ENCODE peak calls at places on chromosomes 13 and 19, in eight cellular contexts. One of them, this sample, is unnamed.

GRCh38 chr13:46297338-46297737 is 85.6 kb downstream of the LRRC63 start:
- DNase-seq in ovary: no peak
- DNase-seq in heart left ventricle: no peak
- DNase-seq in neuronal stem cell: no peak
- DNase-seq in AG04450: no peak
- DNase-seq in psoas muscle: no peak
- DNase-seq in Panc1: no peak
- DNase-seq in spleen: no peak
- DNase-seq in this sample: no peak

GRCh38 chr19:7868671-7869452 is 5.3 kb downstream of the PRR36 start:
- DNase-seq in spleen: peak; percentile 96
- DNase-seq in psoas muscle: peak; percentile 63
- DNase-seq in Panc1: no peak
- DNase-seq in ovary: peak; percentile 85
- DNase-seq in AG04450: no peak
- DNase-seq in neuronal stem cell: peak; percentile 86
- DNase-seq in heart left ventricle: peak; percentile 51
- DNase-seq in this sample: peak; percentile 54

GRCh38 chr19:51777570-51778460 is 16.8 kb downstream of the FPR2 start:
- DNase-seq in Panc1: peak; percentile 18
- DNase-seq in spleen: peak; percentile 84
- DNase-seq in AG04450: peak; percentile 63
- DNase-seq in ovary: peak; percentile 79
- DNase-seq in neuronal stem cell: peak; percentile 70
- DNase-seq in psoas muscle: peak; percentile 44
- DNase-seq in heart left ventricle: peak; percentile 73
- DNase-seq in this sample: peak; percentile 50

GRCh38 chr13:60756306-60756705 is 359.3 kb downstream of the TDRD3 start:
- DNase-seq in heart left ventricle: no peak
- DNase-seq in neuronal stem cell: no peak
- DNase-seq in psoas muscle: no peak
- DNase-seq in Panc1: no peak
- DNase-seq in AG04450: no peak
- DNase-seq in spleen: no peak
- DNase-seq in ovary: no peak
- DNase-seq in this sample: peak; percentile 60

GRCh38 chr19:36460046-36460445 is 29.3 kb downstream of the ZNF566 start:
- DNase-seq in psoas muscle: no peak
- DNase-seq in spleen: no peak
- DNase-seq in heart left ventricle: no peak
- DNase-seq in neuronal stem cell: no peak
- DNase-seq in Panc1: no peak
- DNase-seq in ovary: no peak
- DNase-seq in AG04450: no peak
- DNase-seq in this sample: no peak

GRCh38 chr13:80783926-80784325 is 443.0 kb upstream of the SPRY2 start:
- DNase-seq in AG04450: no peak
- DNase-seq in heart left ventricle: peak; percentile 10
- DNase-seq in spleen: no peak
- DNase-seq in ovary: no peak
- DNase-seq in neuronal stem cell: no peak
- DNase-seq in Panc1: no peak
- DNase-seq in psoas muscle: no peak
- DNase-seq in this sample: no peak

GRCh38 chr13:113049521-113049941 is 56.1 kb upstream of the F7 start:
- DNase-seq in AG04450: no peak
- DNase-seq in heart left ventricle: peak; percentile 42
- DNase-seq in psoas muscle: no peak
- DNase-seq in ovary: no peak
- DNase-seq in Panc1: no peak
- DNase-seq in neuronal stem cell: no peak
- DNase-seq in spleen: peak; percentile 66
- DNase-seq in this sample: no peak

GRCh38 chr13:102333320-102334181 is 68.3 kb downstream of the FGF14 start:
- DNase-seq in AG04450: no peak
- DNase-seq in psoas muscle: no peak
- DNase-seq in spleen: no peak
- DNase-seq in Panc1: no peak
- DNase-seq in neuronal stem cell: no peak
- DNase-seq in heart left ventricle: no peak
- DNase-seq in ovary: no peak
- DNase-seq in this sample: no peak

GRCh38 chr13:73757471-73758233 is 376.6 kb downstream of the KLF12 start:
- DNase-seq in psoas muscle: no peak
- DNase-seq in neuronal stem cell: no peak
- DNase-seq in heart left ventricle: no peak
- DNase-seq in AG04450: no peak
- DNase-seq in ovary: no peak
- DNase-seq in spleen: no peak
- DNase-seq in Panc1: no peak
- DNase-seq in this sample: no peak

GRCh38 chr13:52356327-52356726 is 49.6 kb downstream of the THSD1 start:
- DNase-seq in psoas muscle: no peak
- DNase-seq in AG04450: no peak
- DNase-seq in spleen: no peak
- DNase-seq in heart left ventricle: no peak
- DNase-seq in Panc1: no peak
- DNase-seq in neuronal stem cell: no peak
- DNase-seq in ovary: no peak
- DNase-seq in this sample: no peak

GRCh38 chr19:7691497-7691896 is 10.4 kb downstream of the FCER2 start:
- DNase-seq in spleen: no peak
- DNase-seq in Panc1: no peak
- DNase-seq in ovary: no peak
- DNase-seq in neuronal stem cell: no peak
- DNase-seq in AG04450: no peak
- DNase-seq in heart left ventricle: no peak
- DNase-seq in psoas muscle: no peak
- DNase-seq in this sample: no peak

GRCh38 chr19:10404888-10405808 is 1.8 kb upstream of the CDC37 start:
- DNase-seq in spleen: no peak
- DNase-seq in heart left ventricle: no peak
- DNase-seq in AG04450: no peak
- DNase-seq in neuronal stem cell: no peak
- DNase-seq in psoas muscle: no peak
- DNase-seq in ovary: no peak
- DNase-seq in Panc1: no peak
- DNase-seq in this sample: no peak

GRCh38 chr19:55912916-55913315 is 19.2 kb downstream of the NLRP13 start:
- DNase-seq in psoas muscle: no peak
- DNase-seq in AG04450: no peak
- DNase-seq in Panc1: no peak
- DNase-seq in ovary: no peak
- DNase-seq in heart left ventricle: no peak
- DNase-seq in spleen: no peak
- DNase-seq in neuronal stem cell: no peak
- DNase-seq in this sample: no peak

GRCh38 chr13:67223742-67224141 is 6.4 kb downstream of the PCDH9 start:
- DNase-seq in Panc1: no peak
- DNase-seq in ovary: no peak
- DNase-seq in AG04450: no peak
- DNase-seq in psoas muscle: no peak
- DNase-seq in heart left ventricle: no peak
- DNase-seq in neuronal stem cell: no peak
- DNase-seq in spleen: no peak
- DNase-seq in this sample: no peak

GRCh38 chr19:55640043-55640576 is 692 bp upstream of the ZNF580 start:
- DNase-seq in Panc1: no peak
- DNase-seq in heart left ventricle: peak; percentile 57
- DNase-seq in spleen: peak; percentile 94
- DNase-seq in AG04450: no peak
- DNase-seq in psoas muscle: peak; percentile 78
- DNase-seq in ovary: peak; percentile 78
- DNase-seq in neuronal stem cell: no peak
- DNase-seq in this sample: peak; percentile 41

GRCh38 chr13:111037838-111038397 is 77.2 kb upstream of the ARHGEF7 start:
- DNase-seq in Panc1: no peak
- DNase-seq in heart left ventricle: no peak
- DNase-seq in neuronal stem cell: no peak
- DNase-seq in psoas muscle: no peak
- DNase-seq in spleen: no peak
- DNase-seq in AG04450: no peak
- DNase-seq in ovary: no peak
- DNase-seq in this sample: no peak

GRCh38 chr19:8366961-8367326 is 3.0 kb downstream of the ANGPTL4 start:
- DNase-seq in neuronal stem cell: no peak
- DNase-seq in ovary: peak; percentile 66
- DNase-seq in AG04450: no peak
- DNase-seq in Panc1: no peak
- DNase-seq in heart left ventricle: peak; percentile 40
- DNase-seq in psoas muscle: peak; percentile 77
- DNase-seq in spleen: peak; percentile 47
- DNase-seq in this sample: no peak

GRCh38 chr13:38684714-38685113 is 2.2 kb upstream of the FREM2 start:
- DNase-seq in ovary: no peak
- DNase-seq in Panc1: no peak
- DNase-seq in AG04450: no peak
- DNase-seq in spleen: no peak
- DNase-seq in heart left ventricle: no peak
- DNase-seq in neuronal stem cell: no peak
- DNase-seq in psoas muscle: no peak
- DNase-seq in this sample: no peak

GRCh38 chr13:60933638-60934037 is 482.0 kb downstream of the PCDH20 start:
- DNase-seq in spleen: no peak
- DNase-seq in psoas muscle: no peak
- DNase-seq in ovary: no peak
- DNase-seq in Panc1: no peak
- DNase-seq in AG04450: no peak
- DNase-seq in heart left ventricle: no peak
- DNase-seq in neuronal stem cell: no peak
- DNase-seq in this sample: peak; percentile 0

GRCh38 chr19:48480151-48480475 is 10.9 kb downstream of the CYTH2 start:
- DNase-seq in neuronal stem cell: no peak
- DNase-seq in ovary: peak; percentile 77
- DNase-seq in spleen: peak; percentile 89
- DNase-seq in Panc1: no peak
- DNase-seq in AG04450: no peak
- DNase-seq in heart left ventricle: peak; percentile 76
- DNase-seq in psoas muscle: peak; percentile 69
- DNase-seq in this sample: no peak
- H3K4me3 ChIP-seq in neuronal stem cell: no peak overlapping the region
- H3K4me3 ChIP-seq in ovary: peak overlapping the region; percentile 57
- H3K4me3 ChIP-seq in spleen: peak overlapping the region; percentile 67
- H3K4me3 ChIP-seq in Panc1: no peak overlapping the region
- H3K4me3 ChIP-seq in AG04450: peak overlapping the region; percentile 38
- H3K4me3 ChIP-seq in heart left ventricle: peak overlapping the region; percentile 69
- H3K4me3 ChIP-seq in psoas muscle: peak overlapping the region; percentile 77
- H3K4me3 ChIP-seq in this sample: peak overlapping the region; percentile 47

GRCh38 chr13:79406597-79406908 is 498 bp upstream of the RBM26 start:
- DNase-seq in spleen: no peak
- DNase-seq in Panc1: no peak
- DNase-seq in ovary: no peak
- DNase-seq in psoas muscle: no peak
- DNase-seq in heart left ventricle: no peak
- DNase-seq in AG04450: no peak
- DNase-seq in neuronal stem cell: no peak
- DNase-seq in this sample: no peak

GRCh38 chr13:79405501-79405830 is 589 bp downstream of the RBM26 start:
- DNase-seq in ovary: no peak
- DNase-seq in psoas muscle: no peak
- DNase-seq in AG04450: no peak
- DNase-seq in heart left ventricle: no peak
- DNase-seq in Panc1: no peak
- DNase-seq in spleen: no peak
- DNase-seq in neuronal stem cell: no peak
- DNase-seq in this sample: no peak

GRCh38 chr13:79409828-79410227 is 3.8 kb upstream of the RBM26 start:
- DNase-seq in heart left ventricle: no peak
- DNase-seq in neuronal stem cell: no peak
- DNase-seq in spleen: no peak
- DNase-seq in AG04450: no peak
- DNase-seq in ovary: no peak
- DNase-seq in psoas muscle: no peak
- DNase-seq in Panc1: no peak
- DNase-seq in this sample: no peak

GRCh38 chr13:79405831-79406596 is at the start of gene RBM26:
- DNase-seq in spleen: peak; percentile 96
- DNase-seq in AG04450: peak; percentile 89
- DNase-seq in psoas muscle: peak; percentile 91
- DNase-seq in neuronal stem cell: peak; percentile 97
- DNase-seq in Panc1: peak; percentile 70
- DNase-seq in ovary: peak; percentile 97
- DNase-seq in heart left ventricle: peak; percentile 94
- DNase-seq in this sample: peak; percentile 82

GRCh38 chr13:79407349-79407979 is 1.4 kb upstream of the RBM26 start:
- DNase-seq in neuronal stem cell: no peak
- DNase-seq in Panc1: no peak
- DNase-seq in AG04450: no peak
- DNase-seq in ovary: no peak
- DNase-seq in psoas muscle: no peak
- DNase-seq in spleen: no peak
- DNase-seq in heart left ventricle: no peak
- DNase-seq in this sample: no peak
- H3K4me3 ChIP-seq in neuronal stem cell: no peak overlapping the region
- H3K4me3 ChIP-seq in Panc1: no peak overlapping the region
- H3K4me3 ChIP-seq in AG04450: no peak overlapping the region
- H3K4me3 ChIP-seq in ovary: no peak overlapping the region
- H3K4me3 ChIP-seq in psoas muscle: peak overlapping the region; percentile 72
- H3K4me3 ChIP-seq in spleen: peak overlapping the region; percentile 96
- H3K4me3 ChIP-seq in heart left ventricle: peak overlapping the region; percentile 90
- H3K4me3 ChIP-seq in this sample: no peak overlapping the region

GRCh38 chr13:34655554-34655953 is 286.5 kb upstream of the NBEA start:
- DNase-seq in ovary: no peak
- DNase-seq in AG04450: no peak
- DNase-seq in psoas muscle: no peak
- DNase-seq in neuronal stem cell: no peak
- DNase-seq in spleen: no peak
- DNase-seq in heart left ventricle: no peak
- DNase-seq in Panc1: no peak
- DNase-seq in this sample: no peak
- H3K4me3 ChIP-seq in ovary: no peak overlapping the region
- H3K4me3 ChIP-seq in AG04450: no peak overlapping the region
- H3K4me3 ChIP-seq in psoas muscle: no peak overlapping the region
- H3K4me3 ChIP-seq in neuronal stem cell: no peak overlapping the region
- H3K4me3 ChIP-seq in spleen: no peak overlapping the region
- H3K4me3 ChIP-seq in heart left ventricle: no peak overlapping the region
- H3K4me3 ChIP-seq in Panc1: no peak overlapping the region
- H3K4me3 ChIP-seq in this sample: no peak overlapping the region

GRCh38 chr19:16797876-16798275 is 31.3 kb upstream of the SIN3B start:
- DNase-seq in Panc1: no peak
- DNase-seq in spleen: no peak
- DNase-seq in heart left ventricle: no peak
- DNase-seq in psoas muscle: no peak
- DNase-seq in ovary: no peak
- DNase-seq in AG04450: no peak
- DNase-seq in neuronal stem cell: no peak
- DNase-seq in this sample: no peak

GRCh38 chr19:16795731-16796130 is 33.5 kb upstream of the SIN3B start:
- DNase-seq in neuronal stem cell: no peak
- DNase-seq in spleen: no peak
- DNase-seq in AG04450: no peak
- DNase-seq in Panc1: no peak
- DNase-seq in ovary: no peak
- DNase-seq in psoas muscle: no peak
- DNase-seq in heart left ventricle: no peak
- DNase-seq in this sample: no peak

GRCh38 chr19:16804176-16804575 is 25.0 kb upstream of the SIN3B start:
- DNase-seq in psoas muscle: no peak
- DNase-seq in neuronal stem cell: no peak
- DNase-seq in AG04450: no peak
- DNase-seq in ovary: no peak
- DNase-seq in Panc1: no peak
- DNase-seq in spleen: no peak
- DNase-seq in heart left ventricle: no peak
- DNase-seq in this sample: no peak

GRCh38 chr19:16799740-16800139 is 29.5 kb upstream of the SIN3B start:
- DNase-seq in AG04450: no peak
- DNase-seq in psoas muscle: no peak
- DNase-seq in Panc1: no peak
- DNase-seq in heart left ventricle: no peak
- DNase-seq in spleen: no peak
- DNase-seq in neuronal stem cell: no peak
- DNase-seq in ovary: no peak
- DNase-seq in this sample: no peak

GRCh38 chr19:16801599-16801998 is 27.6 kb upstream of the SIN3B start:
- DNase-seq in Panc1: no peak
- DNase-seq in ovary: no peak
- DNase-seq in neuronal stem cell: no peak
- DNase-seq in psoas muscle: no peak
- DNase-seq in spleen: no peak
- DNase-seq in AG04450: no peak
- DNase-seq in heart left ventricle: no peak
- DNase-seq in this sample: peak; percentile 60
- H3K4me3 ChIP-seq in Panc1: no peak overlapping the region
- H3K4me3 ChIP-seq in ovary: no peak overlapping the region
- H3K4me3 ChIP-seq in neuronal stem cell: no peak overlapping the region
- H3K4me3 ChIP-seq in psoas muscle: no peak overlapping the region
- H3K4me3 ChIP-seq in spleen: no peak overlapping the region
- H3K4me3 ChIP-seq in AG04450: no peak overlapping the region
- H3K4me3 ChIP-seq in heart left ventricle: no peak overlapping the region
- H3K4me3 ChIP-seq in this sample: no peak overlapping the region

This sample was measured in retinal pigment epithelial cell.